ENCODE peak calls at places on chromosomes 13 and 19, in six cellular contexts. S is fibroblast of the conjunctiva; P is T1000; M is stimulated activated CD4-positive, alpha-beta T cell treated with anti-CD3 and anti-CD28 coated beads, Interleukin-2, amount 100 ng/mL, for 48 hours; Y is stimulated activated CD8-positive, alpha-beta memory T cell treated with anti-CD3 and anti-CD28 coated beads, Interleukin-15, amount 100 ng/mL, for 48 hours; V is Panc1. H is an unnamed sample.
A peak's percentile ranks its signal among the peaks of the same experiment; 100 is the strongest.

GRCh38 chr19:32677657-32678056 is 2.0 kb downstream of the RGS9BP start:
- DNase-seq in P (no peak), Y (no peak), S (peak; percentile 53), M (no peak), V (no peak), H (no peak)

GRCh38 chr13:51794959-51795358 is 9.0 kb downstream of the DHRS12 start:
- DNase-seq in P (no peak), V (no peak), M (no peak), S (no peak), Y (no peak), H (no peak)

GRCh38 chr13:91401916-91402315 is 3.5 kb downstream of the GPC5 start:
- DNase-seq in S (no peak), M (no peak), P (no peak), V (no peak), Y (no peak), H (no peak)

GRCh38 chr19:18501832-18502231 is 20.0 kb downstream of the ELL start:
- DNase-seq in M (no peak), Y (no peak), S (no peak), V (no peak), P (no peak), H (no peak)

GRCh38 chr13:76684336-76684735 is 201.9 kb downstream of the KCTD12 start:
- DNase-seq in M (no peak), S (no peak), V (no peak), Y (no peak), P (no peak), H (no peak)

GRCh38 chr19:31054430-31054829 is 294.8 kb downstream of the TSHZ3 start:
- DNase-seq in Y (peak; percentile 6), P (no peak), V (peak; percentile 17), M (peak; percentile 7), S (peak; percentile 43), H (no peak)

GRCh38 chr19:50679177-50680125 is 30.2 kb downstream of the C19orf81 start:
- DNase-seq in V (no peak), P (peak; percentile 59), M (peak; percentile 73), S (peak; percentile 48), Y (peak; percentile 74), H (peak; percentile 83)

GRCh38 chr13:111491021-111491420 is 170.6 kb downstream of the TEX29 start:
- DNase-seq in V (no peak), S (no peak), Y (no peak), M (no peak), P (no peak), H (no peak)

GRCh38 chr13:66520511-66521390 is 709.4 kb downstream of the PCDH9 start:
- DNase-seq in P (no peak), Y (no peak), M (no peak), S (no peak), V (no peak), H (no peak)

GRCh38 chr19:6564393-6564792 is 26.6 kb downstream of the CD70 start:
- DNase-seq in P (no peak), Y (no peak), V (no peak), M (peak; percentile 10), S (no peak), H (no peak)

GRCh38 chr13:44884076-44884729 is 105.1 kb downstream of the NUFIP1 start:
- DNase-seq in P (no peak), M (no peak), Y (no peak), S (no peak), V (no peak), H (no peak)

GRCh38 chr13:38405216-38405615 is 55.6 kb downstream of the UFM1 start:
- DNase-seq in Y (no peak), P (no peak), V (no peak), S (no peak), M (no peak), H (no peak)

GRCh38 chr19:12932392-12933286 is 872 bp downstream of the FARSA start:
- DNase-seq in M (no peak), P (no peak), Y (no peak), S (no peak), V (no peak), H (no peak)

GRCh38 chr19:8208119-8208709 is 956 bp upstream of the CERS4 start:
- DNase-seq in P (no peak), S (no peak), V (no peak), M (no peak), Y (no peak), H (no peak)